ENCODE peak calls at places on chromosomes 6 and 20, in eight cellular contexts. One of them, this sample, is unnamed.

GRCh38 chr6:138912308-138912707 is 75.7 kb downstream of the REPS1 start:
- DNase-seq in heart right ventricle: no peak
- DNase-seq in testis: no peak
- DNase-seq in cardiac fibroblast: no peak
- DNase-seq in fibroblast of pulmonary artery: no peak
- DNase-seq in fibroblast of villous mesenchyme: no peak
- DNase-seq in pancreas: no peak
- DNase-seq in uterus: no peak
- DNase-seq in this sample: no peak

GRCh38 chr20:24663496-24663895 is 194.1 kb downstream of the SYNDIG1 start:
- DNase-seq in heart right ventricle: no peak
- DNase-seq in uterus: no peak
- DNase-seq in pancreas: no peak
- DNase-seq in fibroblast of villous mesenchyme: no peak
- DNase-seq in fibroblast of pulmonary artery: no peak
- DNase-seq in cardiac fibroblast: no peak
- DNase-seq in testis: no peak
- DNase-seq in this sample: peak

GRCh38 chr20:7010584-7010983 is 243.1 kb downstream of the BMP2 start:
- DNase-seq in pancreas: no peak
- DNase-seq in heart right ventricle: no peak
- DNase-seq in fibroblast of pulmonary artery: no peak
- DNase-seq in uterus: no peak
- DNase-seq in fibroblast of villous mesenchyme: peak
- DNase-seq in cardiac fibroblast: no peak
- DNase-seq in testis: no peak
- DNase-seq in this sample: no peak

GRCh38 chr20:7996898-7997297 is 22.7 kb downstream of the TMX4 start:
- DNase-seq in pancreas: no peak
- DNase-seq in heart right ventricle: no peak
- DNase-seq in fibroblast of villous mesenchyme: no peak
- DNase-seq in cardiac fibroblast: no peak
- DNase-seq in uterus: no peak
- DNase-seq in testis: no peak
- DNase-seq in fibroblast of pulmonary artery: no peak
- DNase-seq in this sample: no peak

GRCh38 chr6:128162423-128162822 is 261.6 kb upstream of the THEMIS start:
- DNase-seq in uterus: no peak
- DNase-seq in fibroblast of pulmonary artery: no peak
- DNase-seq in testis: no peak
- DNase-seq in cardiac fibroblast: no peak
- DNase-seq in pancreas: no peak
- DNase-seq in heart right ventricle: no peak
- DNase-seq in fibroblast of villous mesenchyme: no peak
- DNase-seq in this sample: no peak

GRCh38 chr6:130694617-130695016 is 132.6 kb upstream of the SMLR1 start:
- DNase-seq in fibroblast of pulmonary artery: no peak
- DNase-seq in pancreas: no peak
- DNase-seq in fibroblast of villous mesenchyme: peak
- DNase-seq in cardiac fibroblast: no peak
- DNase-seq in uterus: no peak
- DNase-seq in testis: no peak
- DNase-seq in heart right ventricle: no peak
- DNase-seq in this sample: no peak

GRCh38 chr6:40816601-40817000 is 222.4 kb downstream of the UNC5CL start:
- DNase-seq in fibroblast of pulmonary artery: no peak
- DNase-seq in testis: no peak
- DNase-seq in pancreas: no peak
- DNase-seq in uterus: no peak
- DNase-seq in fibroblast of villous mesenchyme: no peak
- DNase-seq in heart right ventricle: no peak
- DNase-seq in cardiac fibroblast: no peak
- DNase-seq in this sample: no peak

GRCh38 chr6:145886228-145886956 is 71.8 kb upstream of the FBXO30 start:
- DNase-seq in fibroblast of villous mesenchyme: peak
- DNase-seq in heart right ventricle: no peak
- DNase-seq in uterus: no peak
- DNase-seq in cardiac fibroblast: no peak
- DNase-seq in fibroblast of pulmonary artery: no peak
- DNase-seq in testis: no peak
- DNase-seq in pancreas: no peak
- DNase-seq in this sample: no peak

GRCh38 chr6:33954453-33954852 is 150.7 kb upstream of the MLN start:
- DNase-seq in uterus: no peak
- DNase-seq in pancreas: no peak
- DNase-seq in cardiac fibroblast: no peak
- DNase-seq in heart right ventricle: no peak
- DNase-seq in fibroblast of pulmonary artery: no peak
- DNase-seq in fibroblast of villous mesenchyme: no peak
- DNase-seq in testis: no peak
- DNase-seq in this sample: no peak

GRCh38 chr20:34704177-34705007 is at the start of gene TP53INP2:
- DNase-seq in heart right ventricle: peak
- DNase-seq in uterus: peak
- DNase-seq in pancreas: peak
- DNase-seq in testis: peak
- DNase-seq in fibroblast of pulmonary artery: peak
- DNase-seq in cardiac fibroblast: peak
- DNase-seq in fibroblast of villous mesenchyme: peak
- DNase-seq in this sample: peak

GRCh38 chr20:34703573-34704176 is 469 bp upstream of the TP53INP2 start:
- DNase-seq in uterus: no peak
- DNase-seq in testis: peak
- DNase-seq in fibroblast of pulmonary artery: peak
- DNase-seq in cardiac fibroblast: peak
- DNase-seq in fibroblast of villous mesenchyme: peak
- DNase-seq in pancreas: peak
- DNase-seq in heart right ventricle: no peak
- DNase-seq in this sample: no peak

GRCh38 chr20:34706022-34706875 is 2.1 kb downstream of the TP53INP2 start:
- DNase-seq in heart right ventricle: no peak
- DNase-seq in uterus: no peak
- DNase-seq in testis: no peak
- DNase-seq in pancreas: no peak
- DNase-seq in cardiac fibroblast: no peak
- DNase-seq in fibroblast of pulmonary artery: no peak
- DNase-seq in fibroblast of villous mesenchyme: no peak
- DNase-seq in this sample: no peak

GRCh38 chr20:34705383-34706021 is 1.4 kb downstream of the TP53INP2 start:
- DNase-seq in heart right ventricle: peak
- DNase-seq in pancreas: no peak
- DNase-seq in testis: peak
- DNase-seq in fibroblast of villous mesenchyme: peak
- DNase-seq in fibroblast of pulmonary artery: peak
- DNase-seq in uterus: no peak
- DNase-seq in cardiac fibroblast: peak
- DNase-seq in this sample: no peak

GRCh38 chr20:34705008-34705382 is 851 bp downstream of the TP53INP2 start:
- DNase-seq in fibroblast of villous mesenchyme: no peak
- DNase-seq in cardiac fibroblast: no peak
- DNase-seq in fibroblast of pulmonary artery: no peak
- DNase-seq in pancreas: no peak
- DNase-seq in heart right ventricle: no peak
- DNase-seq in uterus: no peak
- DNase-seq in testis: no peak
- DNase-seq in this sample: no peak
- H3K4me3 ChIP-seq in fibroblast of villous mesenchyme: peak
- H3K4me3 ChIP-seq in cardiac fibroblast: peak
- H3K4me3 ChIP-seq in fibroblast of pulmonary artery: peak
- H3K4me3 ChIP-seq in pancreas: peak
- H3K4me3 ChIP-seq in heart right ventricle: peak
- H3K4me3 ChIP-seq in uterus: peak
- H3K4me3 ChIP-seq in testis: peak
- H3K4me3 ChIP-seq in this sample: peak

GRCh38 chr20:1947535-1947846 is 46.4 kb downstream of the PDYN start:
- DNase-seq in fibroblast of pulmonary artery: no peak
- DNase-seq in uterus: no peak
- DNase-seq in pancreas: no peak
- DNase-seq in testis: no peak
- DNase-seq in cardiac fibroblast: no peak
- DNase-seq in heart right ventricle: no peak
- DNase-seq in fibroblast of villous mesenchyme: no peak
- DNase-seq in this sample: no peak
- H3K4me3 ChIP-seq in fibroblast of pulmonary artery: no peak
- H3K4me3 ChIP-seq in uterus: peak
- H3K4me3 ChIP-seq in pancreas: no peak
- H3K4me3 ChIP-seq in testis: peak
- H3K4me3 ChIP-seq in cardiac fibroblast: no peak
- H3K4me3 ChIP-seq in heart right ventricle: peak
- H3K4me3 ChIP-seq in fibroblast of villous mesenchyme: no peak
- H3K4me3 ChIP-seq in this sample: peak

GRCh38 chr6:14917101-14917500 is 328.8 kb upstream of the JARID2 start:
- DNase-seq in pancreas: no peak
- DNase-seq in testis: no peak
- DNase-seq in fibroblast of villous mesenchyme: peak
- DNase-seq in cardiac fibroblast: peak
- DNase-seq in uterus: no peak
- DNase-seq in heart right ventricle: no peak
- DNase-seq in fibroblast of pulmonary artery: peak
- DNase-seq in this sample: no peak

GRCh38 chr6:14919038-14919437 is 326.8 kb upstream of the JARID2 start:
- DNase-seq in uterus: no peak
- DNase-seq in heart right ventricle: no peak
- DNase-seq in pancreas: no peak
- DNase-seq in fibroblast of pulmonary artery: no peak
- DNase-seq in testis: no peak
- DNase-seq in cardiac fibroblast: no peak
- DNase-seq in fibroblast of villous mesenchyme: no peak
- DNase-seq in this sample: no peak

GRCh38 chr6:14917511-14917910 is 328.4 kb upstream of the JARID2 start:
- DNase-seq in testis: no peak
- DNase-seq in fibroblast of villous mesenchyme: no peak
- DNase-seq in cardiac fibroblast: no peak
- DNase-seq in heart right ventricle: no peak
- DNase-seq in fibroblast of pulmonary artery: no peak
- DNase-seq in uterus: no peak
- DNase-seq in pancreas: no peak
- DNase-seq in this sample: no peak

GRCh38 chr6:14912226-14912625 is 333.6 kb upstream of the JARID2 start:
- DNase-seq in testis: peak
- DNase-seq in fibroblast of pulmonary artery: peak
- DNase-seq in cardiac fibroblast: peak
- DNase-seq in fibroblast of villous mesenchyme: no peak
- DNase-seq in heart right ventricle: no peak
- DNase-seq in pancreas: no peak
- DNase-seq in uterus: no peak
- DNase-seq in this sample: no peak

DNA sequence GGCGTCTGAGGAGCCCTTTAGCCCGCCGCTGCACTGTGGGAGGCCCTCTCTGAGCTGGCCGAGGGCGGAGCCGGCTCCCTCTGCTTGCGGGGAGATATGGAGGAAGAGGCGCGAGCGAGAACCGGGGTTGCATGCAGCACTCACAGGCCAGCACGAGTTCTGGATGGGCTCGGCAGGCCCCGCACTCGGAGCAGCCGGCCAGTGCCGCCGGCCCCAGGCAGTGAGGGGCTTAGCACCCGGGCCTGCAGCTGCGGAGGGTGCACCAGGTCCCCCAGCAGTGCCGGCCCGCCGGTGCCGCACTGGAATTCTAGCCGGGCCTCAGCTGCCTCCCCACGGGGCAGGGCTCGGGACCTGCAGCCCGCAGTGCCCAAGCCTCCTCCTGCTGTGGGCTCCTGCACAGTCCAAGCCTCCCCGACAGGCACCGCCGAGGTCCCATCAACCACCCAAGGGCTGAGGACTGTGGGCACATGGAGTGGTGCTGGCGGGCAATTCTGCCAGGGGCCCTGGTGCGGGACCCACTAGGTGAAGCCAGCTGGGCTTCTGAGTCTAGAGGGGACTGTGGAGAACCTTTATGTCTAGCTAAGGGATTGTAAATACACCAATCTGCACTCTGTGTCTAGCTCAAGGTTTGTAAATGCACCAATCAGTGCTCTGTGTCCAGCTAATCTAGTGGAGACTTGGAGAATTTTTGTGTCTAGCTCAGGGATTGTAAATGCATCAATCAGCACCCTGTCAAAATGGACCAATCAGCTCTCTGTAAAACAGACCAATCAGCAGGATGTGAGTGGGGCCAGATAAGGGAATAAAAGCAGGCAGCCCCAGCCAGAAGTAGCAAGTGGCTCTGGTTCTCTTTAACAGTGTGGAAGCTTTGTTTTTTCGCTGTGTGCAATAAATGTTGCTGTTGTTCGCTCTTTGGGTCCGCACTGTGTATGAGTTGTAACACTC is 329.7 kb upstream of the JARID2 start:
- DNase-seq in heart right ventricle: no peak
- DNase-seq in testis: no peak
- DNase-seq in fibroblast of pulmonary artery: no peak
- DNase-seq in pancreas: no peak
- DNase-seq in uterus: no peak
- DNase-seq in cardiac fibroblast: no peak
- DNase-seq in fibroblast of villous mesenchyme: no peak
- DNase-seq in this sample: no peak
- H3K4me3 ChIP-seq in heart right ventricle: no peak
- H3K4me3 ChIP-seq in testis: peak
- H3K4me3 ChIP-seq in fibroblast of pulmonary artery: no peak
- H3K4me3 ChIP-seq in pancreas: no peak
- H3K4me3 ChIP-seq in uterus: no peak
- H3K4me3 ChIP-seq in cardiac fibroblast: no peak
- H3K4me3 ChIP-seq in fibroblast of villous mesenchyme: no peak
- H3K4me3 ChIP-seq in this sample: no peak

GRCh38 chr6:3281669-3282460 is 23.1 kb downstream of the PSMG4 start:
- DNase-seq in fibroblast of pulmonary artery: peak
- DNase-seq in heart right ventricle: no peak
- DNase-seq in testis: no peak
- DNase-seq in fibroblast of villous mesenchyme: peak
- DNase-seq in cardiac fibroblast: peak
- DNase-seq in uterus: peak
- DNase-seq in pancreas: no peak
- DNase-seq in this sample: peak

GRCh38 chr6:3282461-3283236 is 23.9 kb downstream of the PSMG4 start:
- DNase-seq in uterus: peak
- DNase-seq in fibroblast of pulmonary artery: no peak
- DNase-seq in pancreas: no peak
- DNase-seq in heart right ventricle: no peak
- DNase-seq in testis: no peak
- DNase-seq in fibroblast of villous mesenchyme: peak
- DNase-seq in cardiac fibroblast: no peak
- DNase-seq in this sample: peak

GRCh38 chr6:3284436-3284876 is 25.7 kb downstream of the PSMG4 start:
- DNase-seq in testis: no peak
- DNase-seq in cardiac fibroblast: no peak
- DNase-seq in uterus: no peak
- DNase-seq in fibroblast of pulmonary artery: no peak
- DNase-seq in heart right ventricle: no peak
- DNase-seq in pancreas: no peak
- DNase-seq in fibroblast of villous mesenchyme: no peak
- DNase-seq in this sample: no peak

GRCh38 chr6:3283641-3284435 is 25.1 kb downstream of the PSMG4 start:
- DNase-seq in fibroblast of pulmonary artery: no peak
- DNase-seq in testis: no peak
- DNase-seq in uterus: no peak
- DNase-seq in cardiac fibroblast: no peak
- DNase-seq in pancreas: no peak
- DNase-seq in fibroblast of villous mesenchyme: no peak
- DNase-seq in heart right ventricle: no peak
- DNase-seq in this sample: peak

DNA sequence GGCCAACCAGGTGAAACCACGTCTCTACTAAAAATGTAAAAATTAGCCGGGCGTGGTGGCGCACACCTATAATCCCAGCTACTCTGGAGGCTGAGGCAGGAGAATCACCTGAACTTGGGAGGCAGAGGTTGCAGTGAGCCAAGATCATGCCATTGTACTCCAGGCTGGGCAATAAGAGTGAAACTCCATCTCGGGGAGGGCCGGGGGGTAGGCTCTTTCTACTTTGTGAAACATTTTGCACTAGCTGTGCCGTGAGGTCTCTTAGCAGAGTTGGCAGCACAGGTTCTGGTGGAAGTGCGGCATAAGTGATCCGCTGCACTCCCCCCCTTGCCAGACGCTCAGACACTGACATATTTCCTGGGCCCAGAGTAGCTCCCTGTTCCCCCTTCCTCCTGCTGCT is 24.5 kb downstream of the PSMG4 start:
- DNase-seq in cardiac fibroblast: no peak
- DNase-seq in uterus: no peak
- DNase-seq in pancreas: no peak
- DNase-seq in fibroblast of villous mesenchyme: no peak
- DNase-seq in testis: no peak
- DNase-seq in heart right ventricle: no peak
- DNase-seq in fibroblast of pulmonary artery: no peak
- DNase-seq in this sample: peak
- H3K4me3 ChIP-seq in cardiac fibroblast: no peak
- H3K4me3 ChIP-seq in uterus: no peak
- H3K4me3 ChIP-seq in pancreas: no peak
- H3K4me3 ChIP-seq in fibroblast of villous mesenchyme: no peak
- H3K4me3 ChIP-seq in testis: no peak
- H3K4me3 ChIP-seq in heart right ventricle: no peak
- H3K4me3 ChIP-seq in fibroblast of pulmonary artery: no peak
- H3K4me3 ChIP-seq in this sample: no peak

This sample was measured in tibial artery.